ENCODE peak calls at places on chromosomes 11 and 22, in five cellular contexts. F is heart right ventricle; K is stimulated activated CD8-positive, alpha-beta memory T cell treated with anti-CD3 and anti-CD28 coated beads, Interleukin-12 subunit alpha, Interleukin-12 subunit beta, amount 100 ng/mL, for 4 hours; E is lower leg skin; Z is hepatic stellate cell. O is an unnamed sample.

GRCh38 chr11:72037554-72038311 is 39.0 kb downstream of the IL18BP start:
- DNase-seq in F (no peak), K (no peak), E (no peak), Z (no peak), O (no peak)

GRCh38 chr22:41445171-41446056 is 1.2 kb downstream of the TOB2 start:
- DNase-seq in F (peak; percentile 58), K (peak; percentile 13), E (peak; percentile 27), Z (no peak), O (peak; percentile 54)

GRCh38 chr11:102177974-102178631 is 67.9 kb downstream of the YAP1 start:
- DNase-seq in F (no peak), K (no peak), E (peak; percentile 52), Z (peak; percentile 89), O (no peak)

GRCh38 chr22:48536691-48537591 is 1290.7 kb downstream of the BRD1 start:
- DNase-seq in F (no peak), K (no peak), E (no peak), Z (no peak), O (no peak)

GRCh38 chr22:32106930-32107329 is 52.2 kb downstream of the C22orf42 start:
- DNase-seq in F (no peak), K (no peak), E (no peak), Z (no peak), O (no peak)

GRCh38 chr11:70144262-70144661 is 58.8 kb upstream of the FADD start:
- DNase-seq in F (no peak), K (no peak), E (no peak), Z (no peak), O (no peak)

GRCh38 chr11:96061730-96062524 is 138.0 kb upstream of the MTMR2 start:
- DNase-seq in F (no peak), K (no peak), E (no peak), Z (no peak), O (no peak)

GRCh38 chr11:48150213-48150612 is 66.4 kb upstream of the OR4B1 start:
- DNase-seq in F (no peak), K (no peak), E (no peak), Z (no peak), O (no peak)

GRCh38 chr11:42410251-42410956 is 901.4 kb upstream of the API5 start:
- DNase-seq in F (no peak), K (no peak), E (no peak), Z (no peak), O (no peak)

GRCh38 chr11:128868851-128869671 is 2.0 kb upstream of the KCNJ1 start:
- DNase-seq in F (no peak), K (no peak), E (no peak), Z (no peak), O (no peak)

GRCh38 chr11:92298238-92298565 is 73.6 kb downstream of the FAT3 start:
- DNase-seq in F (no peak), K (no peak), E (no peak), Z (no peak), O (no peak)

GRCh38 chr11:102807921-102808320 is 10.0 kb upstream of the MMP1 start:
- DNase-seq in F (no peak), K (no peak), E (no peak), Z (peak; percentile 13), O (no peak)

GRCh38 chr22:20021196-20022181 is 579 bp downstream of the TANGO2 start:
- DNase-seq in F (peak; percentile 84), K (no peak), E (peak; percentile 57), Z (peak; percentile 66), O (no peak)

GRCh38 chr11:61021661-61022212 is 50.3 kb downstream of the CD6 start:
- DNase-seq in F (no peak), K (peak; percentile 78), E (no peak), Z (no peak), O (no peak)

GRCh38 chr22:45179276-45180049 is 15.7 kb downstream of the NUP50 start:
- DNase-seq in F (no peak), K (no peak), E (no peak), Z (no peak), O (no peak)

GRCh38 chr11:124442847-124443246 is 2.6 kb downstream of the OR8B8 start:
- DNase-seq in F (no peak), K (no peak), E (no peak), Z (no peak), O (no peak)

GRCh38 chr11:61008971-61009370 is 37.5 kb downstream of the CD6 start:
- DNase-seq in F (no peak), K (no peak), E (no peak), Z (no peak), O (no peak)

GRCh38 chr22:38205261-38206128 is 3.7 kb downstream of the MAFF start:
- DNase-seq in F (peak; percentile 79), K (no peak), E (peak; percentile 72), Z (no peak), O (peak; percentile 80)

GRCh38 chr22:41848468-41848867 is 15.6 kb downstream of the SREBF2 start:
- DNase-seq in F (no peak), K (no peak), E (peak; percentile 66), Z (no peak), O (peak; percentile 71)

GRCh38 chr11:117898059-117898458 is 21.6 kb upstream of the FXYD6 start:
- DNase-seq in F (no peak), K (no peak), E (no peak), Z (no peak), O (no peak)

GRCh38 chr22:39090426-39091064 is 6.5 kb upstream of the APOBEC3H start:
- DNase-seq in F (no peak), K (peak; percentile 81), E (no peak), Z (no peak), O (no peak)

GRCh38 chr11:134071766-134072403 is 3.0 kb downstream of the JAM3 start:
- DNase-seq in F (no peak), K (no peak), E (no peak), Z (no peak), O (no peak)

GRCh38 chr11:18748766-18749375 is 22.9 kb upstream of the IGSF22 start:
- DNase-seq in F (no peak), K (no peak), E (no peak), Z (no peak), O (no peak)

GRCh38 chr11:131899954-131900580 is 529.7 kb downstream of the NTM start:
- DNase-seq in F (no peak), K (no peak), E (no peak), Z (no peak), O (no peak)

GRCh38 chr11:134544095-134544815 is 132.2 kb upstream of the B3GAT1 start:
- DNase-seq in F (no peak), K (no peak), E (no peak), Z (no peak), O (no peak)

GRCh38 chr11:34266090-34266912 is 91.5 kb downstream of the ABTB2 start:
- DNase-seq in F (peak; percentile 49), K (no peak), E (no peak), Z (peak; percentile 36), O (peak; percentile 46)

GRCh38 chr11:72075756-72076155 is 4.6 kb downstream of the NUMA1 start:
- DNase-seq in F (no peak), K (no peak), E (no peak), Z (no peak), O (no peak)

O was measured in ureter.